ENCODE peak calls at places on chromosomes 12 and 14, in nine cellular contexts. One of them, this sample, is unnamed.
A peak's percentile ranks its signal among the peaks of the same experiment; 100 is the strongest.

GRCh38 chr14:59428581-59429012 is 36.6 kb downstream of the GPR135 start:
- DNase-seq in A549: no peak
- DNase-seq in Caco-2: no peak
- DNase-seq in AG04449: no peak
- DNase-seq in fibroblast of pulmonary artery: peak; percentile 80
- DNase-seq in mucosa of descending colon: no peak
- DNase-seq in GM12865: no peak
- DNase-seq in left lung: no peak
- DNase-seq in PC-3: peak; percentile 54
- DNase-seq in this sample: no peak

GRCh38 chr12:29066061-29066588 is 83.0 kb upstream of the FAR2 start:
- DNase-seq in A549: no peak
- DNase-seq in Caco-2: no peak
- DNase-seq in AG04449: no peak
- DNase-seq in fibroblast of pulmonary artery: peak; percentile 78
- DNase-seq in mucosa of descending colon: no peak
- DNase-seq in GM12865: peak; percentile 62
- DNase-seq in left lung: no peak
- DNase-seq in PC-3: peak; percentile 75
- DNase-seq in this sample: no peak

GRCh38 chr14:35878272-35879140 is 52.4 kb downstream of the BRMS1L start:
- DNase-seq in A549: peak; percentile 41
- DNase-seq in Caco-2: no peak
- DNase-seq in AG04449: peak; percentile 56
- DNase-seq in fibroblast of pulmonary artery: peak; percentile 93
- DNase-seq in mucosa of descending colon: no peak
- DNase-seq in GM12865: no peak
- DNase-seq in left lung: no peak
- DNase-seq in PC-3: peak; percentile 94
- DNase-seq in this sample: no peak

GRCh38 chr12:103166949-103167348 is 209.5 kb downstream of the ASCL1 start:
- DNase-seq in A549: no peak
- DNase-seq in Caco-2: no peak
- DNase-seq in AG04449: no peak
- DNase-seq in fibroblast of pulmonary artery: no peak
- DNase-seq in mucosa of descending colon: no peak
- DNase-seq in GM12865: no peak
- DNase-seq in left lung: no peak
- DNase-seq in PC-3: no peak
- DNase-seq in this sample: no peak

GRCh38 chr14:99266181-99267178 is 5.5 kb downstream of the BCL11B start:
- DNase-seq in A549: peak; percentile 65
- DNase-seq in Caco-2: peak; percentile 79
- DNase-seq in AG04449: peak; percentile 12
- DNase-seq in fibroblast of pulmonary artery: peak; percentile 73
- DNase-seq in mucosa of descending colon: peak; percentile 80
- DNase-seq in GM12865: peak; percentile 83
- DNase-seq in left lung: peak; percentile 72
- DNase-seq in PC-3: peak; percentile 79
- DNase-seq in this sample: peak; percentile 78

GRCh38 chr12:77218278-77218677 is 152.9 kb upstream of the E2F7 start:
- DNase-seq in A549: no peak
- DNase-seq in Caco-2: no peak
- DNase-seq in AG04449: no peak
- DNase-seq in fibroblast of pulmonary artery: no peak
- DNase-seq in mucosa of descending colon: no peak
- DNase-seq in GM12865: peak; percentile 2
- DNase-seq in left lung: no peak
- DNase-seq in PC-3: no peak
- DNase-seq in this sample: no peak

GRCh38 chr12:24555730-24556129 is 393.2 kb downstream of the BCAT1 start:
- DNase-seq in A549: no peak
- DNase-seq in Caco-2: no peak
- DNase-seq in AG04449: no peak
- DNase-seq in fibroblast of pulmonary artery: no peak
- DNase-seq in mucosa of descending colon: no peak
- DNase-seq in GM12865: no peak
- DNase-seq in left lung: no peak
- DNase-seq in PC-3: no peak
- DNase-seq in this sample: no peak

GRCh38 chr12:93662961-93663728 is 14.0 kb upstream of the CRADD start:
- DNase-seq in A549: no peak
- DNase-seq in Caco-2: peak; percentile 22
- DNase-seq in AG04449: no peak
- DNase-seq in fibroblast of pulmonary artery: peak; percentile 11
- DNase-seq in mucosa of descending colon: no peak
- DNase-seq in GM12865: no peak
- DNase-seq in left lung: no peak
- DNase-seq in PC-3: peak; percentile 29
- DNase-seq in this sample: no peak

GRCh38 chr12:128008341-128008740 is 258.6 kb upstream of the TMEM132C start:
- DNase-seq in A549: no peak
- DNase-seq in Caco-2: no peak
- DNase-seq in AG04449: peak; percentile 70
- DNase-seq in fibroblast of pulmonary artery: peak; percentile 3
- DNase-seq in mucosa of descending colon: no peak
- DNase-seq in GM12865: no peak
- DNase-seq in left lung: no peak
- DNase-seq in PC-3: peak; percentile 86
- DNase-seq in this sample: no peak

GRCh38 chr14:83994020-83994419 is 1535.9 kb upstream of the FLRT2 start:
- DNase-seq in A549: no peak
- DNase-seq in Caco-2: no peak
- DNase-seq in AG04449: no peak
- DNase-seq in fibroblast of pulmonary artery: peak; percentile 30
- DNase-seq in mucosa of descending colon: no peak
- DNase-seq in GM12865: no peak
- DNase-seq in left lung: no peak
- DNase-seq in PC-3: no peak
- DNase-seq in this sample: no peak

GRCh38 chr14:89382487-89383170 is 34.4 kb downstream of the FOXN3 start:
- DNase-seq in A549: no peak
- DNase-seq in Caco-2: no peak
- DNase-seq in AG04449: no peak
- DNase-seq in fibroblast of pulmonary artery: no peak
- DNase-seq in mucosa of descending colon: no peak
- DNase-seq in GM12865: no peak
- DNase-seq in left lung: no peak
- DNase-seq in PC-3: no peak
- DNase-seq in this sample: no peak

GRCh38 chr12:2390133-2390532 is 337.3 kb downstream of the CACNA1C start:
- DNase-seq in A549: no peak
- DNase-seq in Caco-2: no peak
- DNase-seq in AG04449: no peak
- DNase-seq in fibroblast of pulmonary artery: no peak
- DNase-seq in mucosa of descending colon: no peak
- DNase-seq in GM12865: no peak
- DNase-seq in left lung: no peak
- DNase-seq in PC-3: no peak
- DNase-seq in this sample: no peak

GRCh38 chr12:65534105-65534841 is 255.8 kb downstream of the MSRB3 start:
- DNase-seq in A549: no peak
- DNase-seq in Caco-2: peak; percentile 10
- DNase-seq in AG04449: no peak
- DNase-seq in fibroblast of pulmonary artery: no peak
- DNase-seq in mucosa of descending colon: no peak
- DNase-seq in GM12865: no peak
- DNase-seq in left lung: no peak
- DNase-seq in PC-3: no peak
- DNase-seq in this sample: no peak

GRCh38 chr14:53127151-53127550 is 26.0 kb downstream of the DDHD1 start:
- DNase-seq in A549: no peak
- DNase-seq in Caco-2: no peak
- DNase-seq in AG04449: no peak
- DNase-seq in fibroblast of pulmonary artery: no peak
- DNase-seq in mucosa of descending colon: no peak
- DNase-seq in GM12865: no peak
- DNase-seq in left lung: no peak
- DNase-seq in PC-3: no peak
- DNase-seq in this sample: no peak

DNA sequence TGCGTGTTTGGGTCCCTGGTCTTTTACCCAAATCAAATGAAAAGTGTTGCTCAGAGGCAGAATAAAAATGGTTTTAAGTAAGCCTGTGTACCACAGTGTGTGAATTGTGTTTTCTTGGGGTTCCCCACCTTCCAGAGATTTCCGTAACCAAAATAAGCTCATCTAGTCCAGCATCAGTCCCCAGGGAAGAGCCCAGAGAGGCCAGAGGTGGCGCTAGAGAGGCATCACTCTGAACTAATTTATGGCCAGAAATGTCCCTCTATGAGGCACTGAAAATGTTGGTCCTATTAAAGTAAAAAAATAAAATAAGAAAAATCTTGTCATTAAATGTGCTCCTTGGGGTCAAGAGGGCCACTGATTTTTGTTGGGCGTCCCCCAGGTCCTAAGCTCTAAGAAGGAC is 24.9 kb upstream of the PRKAB1 start:
- DNase-seq in A549: no peak
- DNase-seq in Caco-2: no peak
- DNase-seq in AG04449: no peak
- DNase-seq in fibroblast of pulmonary artery: no peak
- DNase-seq in mucosa of descending colon: no peak
- DNase-seq in GM12865: no peak
- DNase-seq in left lung: no peak
- DNase-seq in PC-3: no peak
- DNase-seq in this sample: no peak
- TF ChIP-seq CTCF in A549: no peak
- TF ChIP-seq CTCF in Caco-2: peak; percentile 14
- TF ChIP-seq CTCF in AG04449: no peak
- TF ChIP-seq CTCF in fibroblast of pulmonary artery: peak; percentile 38
- TF ChIP-seq CTCF in mucosa of descending colon: no peak
- TF ChIP-seq CTCF in GM12865: peak; percentile 43
- TF ChIP-seq CTCF in left lung: no peak
- TF ChIP-seq CTCF in PC-3: peak; percentile 65
- TF ChIP-seq CTCF in this sample: no peak

GRCh38 chr12:119156401-119156800 is 22.3 kb upstream of the HSPB8 start:
- DNase-seq in A549: no peak
- DNase-seq in Caco-2: no peak
- DNase-seq in AG04449: no peak
- DNase-seq in fibroblast of pulmonary artery: no peak
- DNase-seq in mucosa of descending colon: no peak
- DNase-seq in GM12865: no peak
- DNase-seq in left lung: no peak
- DNase-seq in PC-3: no peak
- DNase-seq in this sample: no peak
- TF ChIP-seq CTCF in A549: no peak
- TF ChIP-seq CTCF in Caco-2: no peak
- TF ChIP-seq CTCF in AG04449: no peak
- TF ChIP-seq CTCF in fibroblast of pulmonary artery: no peak
- TF ChIP-seq CTCF in mucosa of descending colon: no peak
- TF ChIP-seq CTCF in GM12865: no peak
- TF ChIP-seq CTCF in left lung: no peak
- TF ChIP-seq CTCF in PC-3: no peak
- TF ChIP-seq CTCF in this sample: no peak

GRCh38 chr12:57369202-57369601 is 61.6 kb downstream of the R3HDM2 start:
- DNase-seq in A549: no peak
- DNase-seq in Caco-2: no peak
- DNase-seq in AG04449: no peak
- DNase-seq in fibroblast of pulmonary artery: no peak
- DNase-seq in mucosa of descending colon: no peak
- DNase-seq in GM12865: no peak
- DNase-seq in left lung: no peak
- DNase-seq in PC-3: no peak
- DNase-seq in this sample: no peak

GRCh38 chr12:57370084-57370483 is 60.8 kb downstream of the R3HDM2 start:
- DNase-seq in A549: no peak
- DNase-seq in Caco-2: no peak
- DNase-seq in AG04449: no peak
- DNase-seq in fibroblast of pulmonary artery: no peak
- DNase-seq in mucosa of descending colon: no peak
- DNase-seq in GM12865: no peak
- DNase-seq in left lung: no peak
- DNase-seq in PC-3: no peak
- DNase-seq in this sample: no peak

GRCh38 chr12:57367121-57367520 is 63.7 kb downstream of the R3HDM2 start:
- DNase-seq in A549: no peak
- DNase-seq in Caco-2: no peak
- DNase-seq in AG04449: no peak
- DNase-seq in fibroblast of pulmonary artery: no peak
- DNase-seq in mucosa of descending colon: no peak
- DNase-seq in GM12865: no peak
- DNase-seq in left lung: no peak
- DNase-seq in PC-3: no peak
- DNase-seq in this sample: no peak

GRCh38 chr12:57370696-57371095 is 60.1 kb downstream of the R3HDM2 start:
- DNase-seq in A549: no peak
- DNase-seq in Caco-2: no peak
- DNase-seq in AG04449: peak; percentile 7
- DNase-seq in fibroblast of pulmonary artery: peak; percentile 11
- DNase-seq in mucosa of descending colon: no peak
- DNase-seq in GM12865: no peak
- DNase-seq in left lung: no peak
- DNase-seq in PC-3: no peak
- DNase-seq in this sample: no peak

GRCh38 chr12:57368349-57369095 is 62.3 kb downstream of the R3HDM2 start:
- DNase-seq in A549: peak; percentile 70
- DNase-seq in Caco-2: peak; percentile 86
- DNase-seq in AG04449: no peak
- DNase-seq in fibroblast of pulmonary artery: peak; percentile 44
- DNase-seq in mucosa of descending colon: no peak
- DNase-seq in GM12865: no peak
- DNase-seq in left lung: no peak
- DNase-seq in PC-3: no peak
- DNase-seq in this sample: no peak
- TF ChIP-seq CTCF in A549: no peak
- TF ChIP-seq CTCF in Caco-2: no peak
- TF ChIP-seq CTCF in AG04449: no peak
- TF ChIP-seq CTCF in fibroblast of pulmonary artery: no peak
- TF ChIP-seq CTCF in mucosa of descending colon: no peak
- TF ChIP-seq CTCF in GM12865: no peak
- TF ChIP-seq CTCF in left lung: no peak
- TF ChIP-seq CTCF in PC-3: no peak
- TF ChIP-seq CTCF in this sample: no peak

GRCh38 chr12:90257927-90258624 is 549.4 kb upstream of the ATP2B1 start:
- DNase-seq in A549: no peak
- DNase-seq in Caco-2: no peak
- DNase-seq in AG04449: no peak
- DNase-seq in fibroblast of pulmonary artery: no peak
- DNase-seq in mucosa of descending colon: no peak
- DNase-seq in GM12865: no peak
- DNase-seq in left lung: no peak
- DNase-seq in PC-3: no peak
- DNase-seq in this sample: no peak

GRCh38 chr12:90253142-90253541 is 544.5 kb upstream of the ATP2B1 start:
- DNase-seq in A549: no peak
- DNase-seq in Caco-2: no peak
- DNase-seq in AG04449: no peak
- DNase-seq in fibroblast of pulmonary artery: no peak
- DNase-seq in mucosa of descending colon: no peak
- DNase-seq in GM12865: no peak
- DNase-seq in left lung: no peak
- DNase-seq in PC-3: no peak
- DNase-seq in this sample: no peak

GRCh38 chr12:90250041-90250440 is 541.4 kb upstream of the ATP2B1 start:
- DNase-seq in A549: no peak
- DNase-seq in Caco-2: no peak
- DNase-seq in AG04449: no peak
- DNase-seq in fibroblast of pulmonary artery: no peak
- DNase-seq in mucosa of descending colon: no peak
- DNase-seq in GM12865: no peak
- DNase-seq in left lung: no peak
- DNase-seq in PC-3: peak; percentile 12
- DNase-seq in this sample: no peak

GRCh38 chr12:90250766-90251165 is 542.1 kb upstream of the ATP2B1 start:
- DNase-seq in A549: no peak
- DNase-seq in Caco-2: no peak
- DNase-seq in AG04449: no peak
- DNase-seq in fibroblast of pulmonary artery: peak; percentile 76
- DNase-seq in mucosa of descending colon: no peak
- DNase-seq in GM12865: peak; percentile 7
- DNase-seq in left lung: no peak
- DNase-seq in PC-3: peak; percentile 30
- DNase-seq in this sample: no peak

GRCh38 chr12:90253674-90254181 is 545.1 kb upstream of the ATP2B1 start:
- DNase-seq in A549: no peak
- DNase-seq in Caco-2: peak; percentile 6
- DNase-seq in AG04449: peak; percentile 31
- DNase-seq in fibroblast of pulmonary artery: peak; percentile 91
- DNase-seq in mucosa of descending colon: peak; percentile 80
- DNase-seq in GM12865: peak; percentile 92
- DNase-seq in left lung: peak; percentile 48
- DNase-seq in PC-3: peak; percentile 98
- DNase-seq in this sample: peak; percentile 37
- TF ChIP-seq CTCF in A549: no peak
- TF ChIP-seq CTCF in Caco-2: no peak
- TF ChIP-seq CTCF in AG04449: no peak
- TF ChIP-seq CTCF in fibroblast of pulmonary artery: peak; percentile 33
- TF ChIP-seq CTCF in mucosa of descending colon: no peak
- TF ChIP-seq CTCF in GM12865: peak; percentile 50
- TF ChIP-seq CTCF in left lung: no peak
- TF ChIP-seq CTCF in PC-3: peak; percentile 74
- TF ChIP-seq CTCF in this sample: peak; percentile 11